ENCODE peak calls at places on chromosomes 3 and 15, in six cellular contexts. One of them, this sample, is unnamed.

GRCh38 chr15:51696566-51696965 is 15.3 kb downstream of the SCG3 start:
- DNase-seq in skeletal muscle cell: no peak
- DNase-seq in PC-9: no peak
- DNase-seq in endodermal cell: no peak
- DNase-seq in A549: no peak
- DNase-seq in transverse colon: no peak
- DNase-seq in this sample: no peak

GRCh38 chr3:104132566-104132997 is 1234.1 kb upstream of the ALCAM start:
- DNase-seq in A549: no peak
- DNase-seq in PC-9: no peak
- DNase-seq in transverse colon: no peak
- DNase-seq in endodermal cell: no peak
- DNase-seq in skeletal muscle cell: peak; percentile 5
- DNase-seq in this sample: no peak

GRCh38 chr3:37971467-37971866 is 19.1 kb upstream of the VILL start:
- DNase-seq in endodermal cell: no peak
- DNase-seq in transverse colon: no peak
- DNase-seq in A549: no peak
- DNase-seq in PC-9: no peak
- DNase-seq in skeletal muscle cell: no peak
- DNase-seq in this sample: no peak

GRCh38 chr15:73866481-73866880 is 6.9 kb upstream of the TBC1D21 start:
- DNase-seq in PC-9: no peak
- DNase-seq in A549: no peak
- DNase-seq in skeletal muscle cell: no peak
- DNase-seq in endodermal cell: no peak
- DNase-seq in transverse colon: no peak
- DNase-seq in this sample: no peak

GRCh38 chr3:156334841-156335545 is 214.6 kb downstream of the KCNAB1 start:
- DNase-seq in transverse colon: no peak
- DNase-seq in endodermal cell: no peak
- DNase-seq in PC-9: no peak
- DNase-seq in A549: no peak
- DNase-seq in skeletal muscle cell: no peak
- DNase-seq in this sample: no peak

GRCh38 chr15:91553455-91553854 is 300.1 kb upstream of the SLCO3A1 start:
- DNase-seq in skeletal muscle cell: no peak
- DNase-seq in transverse colon: no peak
- DNase-seq in endodermal cell: peak; percentile 48
- DNase-seq in PC-9: no peak
- DNase-seq in A549: no peak
- DNase-seq in this sample: no peak

GRCh38 chr3:27976933-27977332 is 254.8 kb upstream of the EOMES start:
- DNase-seq in PC-9: peak; percentile 36
- DNase-seq in endodermal cell: no peak
- DNase-seq in skeletal muscle cell: peak; percentile 17
- DNase-seq in A549: no peak
- DNase-seq in transverse colon: no peak
- DNase-seq in this sample: no peak

GRCh38 chr3:60610441-60611112 is 640.7 kb downstream of the FHIT start:
- DNase-seq in transverse colon: peak; percentile 15
- DNase-seq in endodermal cell: no peak
- DNase-seq in A549: no peak
- DNase-seq in PC-9: no peak
- DNase-seq in skeletal muscle cell: peak; percentile 98
- DNase-seq in this sample: no peak

GRCh38 chr15:66893294-66893693 is 172.1 kb upstream of the SMAD3 start:
- DNase-seq in skeletal muscle cell: no peak
- DNase-seq in PC-9: no peak
- DNase-seq in A549: no peak
- DNase-seq in endodermal cell: peak; percentile 24
- DNase-seq in transverse colon: no peak
- DNase-seq in this sample: no peak

GRCh38 chr3:74214286-74214685 is 400.2 kb downstream of the CNTN3 start:
- DNase-seq in skeletal muscle cell: no peak
- DNase-seq in endodermal cell: no peak
- DNase-seq in A549: no peak
- DNase-seq in transverse colon: no peak
- DNase-seq in PC-9: no peak
- DNase-seq in this sample: no peak

GRCh38 chr3:196320110-196320509 is 2.1 kb upstream of the DYNLT2B start:
- DNase-seq in PC-9: no peak
- DNase-seq in transverse colon: no peak
- DNase-seq in skeletal muscle cell: no peak
- DNase-seq in A549: no peak
- DNase-seq in endodermal cell: no peak
- DNase-seq in this sample: no peak

GRCh38 chr3:5376761-5377160 is 189.3 kb downstream of the EDEM1 start:
- DNase-seq in PC-9: peak; percentile 70
- DNase-seq in A549: no peak
- DNase-seq in endodermal cell: peak; percentile 87
- DNase-seq in transverse colon: peak; percentile 37
- DNase-seq in skeletal muscle cell: no peak
- DNase-seq in this sample: no peak

GRCh38 chr3:16741103-16741758 is 136.0 kb upstream of the DAZL start:
- DNase-seq in endodermal cell: no peak
- DNase-seq in A549: no peak
- DNase-seq in transverse colon: no peak
- DNase-seq in skeletal muscle cell: peak; percentile 93
- DNase-seq in PC-9: no peak
- DNase-seq in this sample: no peak
- H3K4me3 ChIP-seq in endodermal cell: no peak overlapping the region
- H3K4me3 ChIP-seq in A549: no peak overlapping the region
- H3K4me3 ChIP-seq in transverse colon: no peak overlapping the region
- H3K4me3 ChIP-seq in skeletal muscle cell: no peak overlapping the region
- H3K4me3 ChIP-seq in PC-9: no peak overlapping the region
- H3K4me3 ChIP-seq in this sample: no peak overlapping the region

GRCh38 chr3:33717866-33718594 is at the start of gene CLASP2:
- DNase-seq in skeletal muscle cell: peak; percentile 48
- DNase-seq in transverse colon: peak; percentile 91
- DNase-seq in A549: peak; percentile 89
- DNase-seq in endodermal cell: peak; percentile 94
- DNase-seq in PC-9: peak; percentile 60
- DNase-seq in this sample: peak; percentile 60

GRCh38 chr3:33718595-33718907 is 497 bp upstream of the CLASP2 start:
- DNase-seq in PC-9: no peak
- DNase-seq in transverse colon: peak; percentile 8
- DNase-seq in skeletal muscle cell: no peak
- DNase-seq in A549: no peak
- DNase-seq in endodermal cell: no peak
- DNase-seq in this sample: no peak

GRCh38 chr3:33711100-33711499 is 7.0 kb downstream of the CLASP2 start:
- DNase-seq in transverse colon: no peak
- DNase-seq in PC-9: no peak
- DNase-seq in skeletal muscle cell: no peak
- DNase-seq in A549: no peak
- DNase-seq in endodermal cell: no peak
- DNase-seq in this sample: no peak

GRCh38 chr3:33717616-33717865 is 513 bp downstream of the CLASP2 start:
- DNase-seq in transverse colon: peak; percentile 86
- DNase-seq in PC-9: no peak
- DNase-seq in skeletal muscle cell: peak; percentile 4
- DNase-seq in A549: peak; percentile 61
- DNase-seq in endodermal cell: no peak
- DNase-seq in this sample: no peak

DNA sequence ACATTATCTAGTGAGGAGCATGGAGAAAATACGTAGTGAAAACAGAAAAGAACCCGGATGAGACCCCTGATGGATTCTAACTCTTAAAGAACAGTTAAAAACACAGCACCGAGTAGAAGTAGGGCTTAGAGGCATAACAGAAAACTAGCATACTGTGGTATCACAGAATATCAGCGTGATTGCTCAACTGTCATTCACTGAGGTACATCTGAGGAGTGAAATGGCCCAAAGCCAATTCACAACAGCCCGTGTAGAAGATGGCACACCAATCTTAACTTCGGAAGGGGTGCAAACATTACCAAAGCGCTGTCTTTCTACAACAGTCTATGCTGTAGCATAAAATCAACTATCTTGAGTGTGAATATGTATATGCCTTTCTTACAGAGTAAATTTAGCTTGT is 1.8 kb downstream of the CLASP2 start:
- DNase-seq in A549: no peak
- DNase-seq in PC-9: no peak
- DNase-seq in skeletal muscle cell: no peak
- DNase-seq in transverse colon: no peak
- DNase-seq in endodermal cell: no peak
- DNase-seq in this sample: no peak
- H3K4me3 ChIP-seq in A549: peak overlapping the region; percentile 91
- H3K4me3 ChIP-seq in PC-9: peak overlapping the region; percentile 71
- H3K4me3 ChIP-seq in skeletal muscle cell: peak overlapping the region; percentile 78
- H3K4me3 ChIP-seq in transverse colon: no peak overlapping the region
- H3K4me3 ChIP-seq in endodermal cell: peak overlapping the region; percentile 99
- H3K4me3 ChIP-seq in this sample: no peak overlapping the region

GRCh38 chr3:151880326-151880725 is 6.9 kb downstream of the SUCNR1 start:
- DNase-seq in A549: no peak
- DNase-seq in PC-9: no peak
- DNase-seq in endodermal cell: no peak
- DNase-seq in transverse colon: no peak
- DNase-seq in skeletal muscle cell: no peak
- DNase-seq in this sample: no peak

GRCh38 chr3:151879037-151879436 is 5.6 kb downstream of the SUCNR1 start:
- DNase-seq in endodermal cell: no peak
- DNase-seq in transverse colon: no peak
- DNase-seq in A549: no peak
- DNase-seq in PC-9: no peak
- DNase-seq in skeletal muscle cell: no peak
- DNase-seq in this sample: no peak

GRCh38 chr3:151881137-151881536 is 7.7 kb downstream of the SUCNR1 start:
- DNase-seq in transverse colon: no peak
- DNase-seq in PC-9: no peak
- DNase-seq in A549: no peak
- DNase-seq in endodermal cell: no peak
- DNase-seq in skeletal muscle cell: no peak
- DNase-seq in this sample: no peak

GRCh38 chr3:151878445-151878844 is 5.0 kb downstream of the SUCNR1 start:
- DNase-seq in skeletal muscle cell: no peak
- DNase-seq in endodermal cell: no peak
- DNase-seq in PC-9: no peak
- DNase-seq in A549: no peak
- DNase-seq in transverse colon: no peak
- DNase-seq in this sample: no peak

GRCh38 chr3:151879684-151880282 is 6.3 kb downstream of the SUCNR1 start:
- DNase-seq in skeletal muscle cell: no peak
- DNase-seq in A549: no peak
- DNase-seq in transverse colon: no peak
- DNase-seq in PC-9: no peak
- DNase-seq in endodermal cell: no peak
- DNase-seq in this sample: no peak
- H3K4me3 ChIP-seq in skeletal muscle cell: no peak overlapping the region
- H3K4me3 ChIP-seq in A549: no peak overlapping the region
- H3K4me3 ChIP-seq in transverse colon: no peak overlapping the region
- H3K4me3 ChIP-seq in PC-9: no peak overlapping the region
- H3K4me3 ChIP-seq in endodermal cell: no peak overlapping the region
- H3K4me3 ChIP-seq in this sample: no peak overlapping the region

DNA sequence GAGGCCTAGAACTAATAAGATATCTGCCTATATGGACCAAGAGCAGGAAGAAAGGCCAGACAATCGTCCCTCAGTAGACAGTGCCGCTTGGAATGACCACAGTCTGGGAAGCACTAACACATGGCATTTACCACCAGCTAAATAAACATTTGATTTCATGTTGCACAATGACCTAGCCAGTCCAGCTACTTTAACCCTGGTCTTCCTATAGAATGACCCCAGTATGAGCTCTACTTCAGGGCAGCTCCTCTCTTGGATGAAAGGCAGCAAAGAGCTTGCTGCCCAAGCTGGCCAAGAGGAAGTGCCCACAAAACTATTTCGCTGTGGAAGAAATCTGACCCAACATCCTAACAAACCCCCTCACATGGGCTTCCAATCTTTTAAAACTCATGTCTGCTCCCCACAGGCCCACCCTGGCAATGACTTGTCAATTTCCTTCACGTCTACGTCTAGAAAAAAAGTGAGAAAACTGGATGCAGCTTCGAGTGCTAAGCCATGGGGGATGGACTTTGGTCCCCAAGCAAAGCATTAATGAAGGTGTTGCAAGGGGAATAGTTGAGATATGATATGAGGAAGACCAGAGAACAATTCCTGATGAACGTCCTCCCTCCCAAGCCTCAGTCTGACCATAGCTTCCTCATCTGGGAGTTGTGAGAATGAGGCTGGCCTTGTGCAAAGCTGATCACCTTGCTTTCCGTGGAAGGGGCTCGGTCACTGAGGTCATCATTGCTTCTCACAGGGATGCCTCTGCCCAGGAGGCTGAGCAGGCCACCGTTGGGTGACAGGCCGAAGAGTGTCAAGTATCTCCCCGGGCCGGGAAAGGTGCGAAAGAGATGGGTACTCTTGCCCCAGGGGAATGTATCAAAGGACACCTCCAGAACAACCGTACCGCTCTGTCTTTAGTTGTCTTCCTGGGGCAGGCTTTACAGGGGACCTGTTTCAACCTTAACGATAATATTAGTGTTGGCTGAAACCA is 993 bp downstream of the SLC25A20 start:
- DNase-seq in endodermal cell: peak; percentile 45
- DNase-seq in A549: no peak
- DNase-seq in skeletal muscle cell: no peak
- DNase-seq in transverse colon: peak; percentile 26
- DNase-seq in PC-9: peak; percentile 75
- DNase-seq in this sample: no peak
- H3K4me3 ChIP-seq in endodermal cell: peak overlapping the region; percentile 90
- H3K4me3 ChIP-seq in A549: peak overlapping the region; percentile 69
- H3K4me3 ChIP-seq in skeletal muscle cell: peak overlapping the region; percentile 66
- H3K4me3 ChIP-seq in transverse colon: peak overlapping the region; percentile 60
- H3K4me3 ChIP-seq in PC-9: peak overlapping the region; percentile 60
- H3K4me3 ChIP-seq in this sample: peak overlapping the region; percentile 84

GRCh38 chr15:40456738-40457137 is 14.0 kb upstream of the CHST14 start:
- DNase-seq in A549: no peak
- DNase-seq in skeletal muscle cell: no peak
- DNase-seq in endodermal cell: no peak
- DNase-seq in PC-9: no peak
- DNase-seq in transverse colon: no peak
- DNase-seq in this sample: no peak

GRCh38 chr15:40451497-40452158 is 10.9 kb downstream of the BAHD1 start:
- DNase-seq in A549: no peak
- DNase-seq in endodermal cell: peak; percentile 69
- DNase-seq in PC-9: no peak
- DNase-seq in transverse colon: peak; percentile 26
- DNase-seq in skeletal muscle cell: no peak
- DNase-seq in this sample: no peak

GRCh38 chr15:40452296-40453090 is 11.7 kb downstream of the BAHD1 start:
- DNase-seq in PC-9: no peak
- DNase-seq in transverse colon: no peak
- DNase-seq in A549: no peak
- DNase-seq in endodermal cell: no peak
- DNase-seq in skeletal muscle cell: no peak
- DNase-seq in this sample: no peak

GRCh38 chr15:40456299-40456712 is 14.5 kb upstream of the CHST14 start:
- DNase-seq in PC-9: peak; percentile 55
- DNase-seq in A549: no peak
- DNase-seq in transverse colon: no peak
- DNase-seq in skeletal muscle cell: no peak
- DNase-seq in endodermal cell: no peak
- DNase-seq in this sample: no peak

GRCh38 chr15:40454904-40455391 is 14.2 kb downstream of the BAHD1 start:
- DNase-seq in endodermal cell: no peak
- DNase-seq in transverse colon: no peak
- DNase-seq in PC-9: peak; percentile 39
- DNase-seq in skeletal muscle cell: no peak
- DNase-seq in A549: no peak
- DNase-seq in this sample: no peak
- H3K4me3 ChIP-seq in endodermal cell: no peak overlapping the region
- H3K4me3 ChIP-seq in transverse colon: no peak overlapping the region
- H3K4me3 ChIP-seq in PC-9: no peak overlapping the region
- H3K4me3 ChIP-seq in skeletal muscle cell: no peak overlapping the region
- H3K4me3 ChIP-seq in A549: no peak overlapping the region
- H3K4me3 ChIP-seq in this sample: no peak overlapping the region

GRCh38 chr15:80403712-80404056 is 498 bp upstream of the ARNT2 start:
- DNase-seq in skeletal muscle cell: no peak
- DNase-seq in transverse colon: no peak
- DNase-seq in PC-9: no peak
- DNase-seq in A549: peak; percentile 58
- DNase-seq in endodermal cell: peak; percentile 80
- DNase-seq in this sample: no peak
- H3K4me3 ChIP-seq in skeletal muscle cell: peak overlapping the region; percentile 50
- H3K4me3 ChIP-seq in transverse colon: peak overlapping the region; percentile 50
- H3K4me3 ChIP-seq in PC-9: no peak overlapping the region
- H3K4me3 ChIP-seq in A549: peak overlapping the region; percentile 79
- H3K4me3 ChIP-seq in endodermal cell: peak overlapping the region; percentile 67
- H3K4me3 ChIP-seq in this sample: no peak overlapping the region

This sample was measured in GM12864.